ENCODE peak calls at places on chromosomes 6 and 20, in ten cellular contexts. I is heart left ventricle, V is body of pancreas, E is GM12878, Z is keratinocyte, K is esophagus muscularis mucosa, D is ovary, M is endothelial cell of umbilical vein, O is breast epithelium, P is mucosa of descending colon. J is an unnamed sample.

GRCh38 chr6:21588812-21589811 is 4.4 kb upstream of the SOX4 start:
- DNase-seq in I (peak; percentile 87), V (peak; percentile 90), E (no peak), Z (no peak), K (peak; percentile 95), D (peak; percentile 91), M (peak; percentile 91), O (peak; percentile 79), P (peak; percentile 96), J (peak; percentile 91)

GRCh38 chr20:10731190-10731955 is 57.6 kb upstream of the JAG1 start:
- DNase-seq in I (no peak), V (no peak), E (no peak), Z (peak; percentile 66), K (no peak), D (no peak), M (peak; percentile 25), O (no peak), P (no peak), J (no peak)

GRCh38 chr20:35055445-35056276 is 36.9 kb downstream of the TRPC4AP start:
- DNase-seq in I (no peak), V (no peak), E (no peak), Z (no peak), K (no peak), D (no peak), M (no peak), O (no peak), P (no peak), J (no peak)

GRCh38 chr20:54113553-54113952 is 43.2 kb upstream of the BCAS1 start:
- DNase-seq in I (no peak), V (no peak), E (no peak), Z (no peak), K (no peak), D (no peak), M (no peak), O (no peak), P (peak; percentile 87), J (peak; percentile 76)

GRCh38 chr6:113855500-113856010 is 1.6 kb upstream of the MARCKS start:
- DNase-seq in I (no peak), V (peak; percentile 28), E (no peak), Z (no peak), K (no peak), D (no peak), M (peak; percentile 84), O (no peak), P (peak; percentile 53), J (peak; percentile 28)

GRCh38 chr6:10662742-10663141 is 31.7 kb downstream of the C6orf52 start:
- DNase-seq in I (no peak), V (no peak), E (no peak), Z (no peak), K (no peak), D (no peak), M (no peak), O (no peak), P (no peak), J (no peak)

GRCh38 chr6:159640322-159640721 is 52.7 kb downstream of the SOD2 start:
- DNase-seq in I (no peak), V (peak; percentile 20), E (no peak), Z (no peak), K (no peak), D (no peak), M (no peak), O (no peak), P (no peak), J (no peak)

GRCh38 chr6:29153083-29153482 is 17.6 kb upstream of the OR2J2 start:
- DNase-seq in I (no peak), V (no peak), E (no peak), Z (no peak), K (no peak), D (no peak), M (no peak), O (no peak), P (no peak), J (no peak)

GRCh38 chr6:26324295-26324727 is 40.7 kb upstream of the BTN3A2 start:
- DNase-seq in I (no peak), V (no peak), E (no peak), Z (no peak), K (no peak), D (no peak), M (no peak), O (no peak), P (no peak), J (no peak)

GRCh38 chr6:26329763-26330511 is 35.1 kb upstream of the BTN3A2 start:
- DNase-seq in I (no peak), V (no peak), E (no peak), Z (no peak), K (no peak), D (no peak), M (peak; percentile 52), O (no peak), P (peak; percentile 43), J (peak; percentile 34)

GRCh38 chr6:26330835-26331808 is 33.9 kb upstream of the BTN3A2 start:
- DNase-seq in I (no peak), V (no peak), E (no peak), Z (no peak), K (no peak), D (no peak), M (peak; percentile 51), O (no peak), P (no peak), J (no peak)

GRCh38 chr6:26328265-26328844 is 36.6 kb upstream of the BTN3A2 start:
- DNase-seq in I (no peak), V (no peak), E (no peak), Z (no peak), K (no peak), D (no peak), M (no peak), O (no peak), P (no peak), J (no peak)

DNA sequence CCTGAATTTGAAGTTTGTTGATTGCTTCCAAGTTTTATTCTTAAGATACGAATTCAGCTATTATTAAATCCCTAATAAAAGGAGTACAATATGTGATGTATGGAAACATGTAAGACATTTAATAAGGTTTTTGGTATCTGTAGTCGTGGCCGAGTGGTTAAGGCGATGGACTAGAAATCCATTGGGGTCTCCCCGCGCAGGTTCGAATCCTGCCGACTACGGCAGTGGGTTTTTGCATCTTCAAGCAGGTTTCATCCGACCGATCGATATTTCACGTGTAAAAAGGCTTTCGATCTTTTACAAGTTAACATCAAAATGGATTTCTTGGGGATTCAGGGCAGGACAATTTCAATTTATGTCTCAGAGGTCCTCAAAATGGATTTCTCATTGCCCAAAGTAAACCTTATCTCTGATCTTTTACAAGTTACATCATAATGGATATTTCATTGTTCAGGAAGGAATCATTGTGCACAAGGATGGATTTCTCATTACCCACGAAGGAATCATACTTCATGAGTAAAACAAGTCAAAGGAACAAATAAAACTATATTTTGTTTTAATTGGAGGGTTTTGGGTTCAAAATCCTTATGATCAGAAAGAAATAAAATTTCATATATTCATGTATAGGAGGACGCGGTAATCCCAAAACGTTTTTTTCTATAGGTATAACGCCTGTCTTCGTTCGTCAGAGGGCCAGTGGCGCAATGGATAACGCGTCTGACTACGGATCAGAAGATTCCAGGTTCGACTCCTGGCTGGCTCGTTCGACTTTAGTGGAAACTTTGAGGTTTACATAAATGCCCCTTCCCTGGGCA is 37.3 kb upstream of the BTN3A2 start:
- DNase-seq in I (no peak), V (no peak), E (no peak), Z (no peak), K (no peak), D (no peak), M (peak; percentile 88), O (no peak), P (peak; percentile 57), J (peak; percentile 28)
- H3K4me3 ChIP-seq in I (no peak overlapping the region), V (no peak overlapping the region), E (peak overlapping the region; percentile 75), Z (peak overlapping the region; percentile 79), K (no peak overlapping the region), D (no peak overlapping the region), M (peak overlapping the region; percentile 92), O (no peak overlapping the region), P (no peak overlapping the region), J (no peak overlapping the region)

GRCh38 chr6:63813531-63813930 is 177.9 kb downstream of the PHF3 start:
- DNase-seq in I (no peak), V (no peak), E (no peak), Z (no peak), K (no peak), D (no peak), M (no peak), O (no peak), P (no peak), J (no peak)
- TF ChIP-seq CTCF in I (no peak), V (no peak), E (no peak), Z (no peak), K (no peak), D (no peak), M (no peak), O (no peak), P (no peak), J (no peak)

DNA sequence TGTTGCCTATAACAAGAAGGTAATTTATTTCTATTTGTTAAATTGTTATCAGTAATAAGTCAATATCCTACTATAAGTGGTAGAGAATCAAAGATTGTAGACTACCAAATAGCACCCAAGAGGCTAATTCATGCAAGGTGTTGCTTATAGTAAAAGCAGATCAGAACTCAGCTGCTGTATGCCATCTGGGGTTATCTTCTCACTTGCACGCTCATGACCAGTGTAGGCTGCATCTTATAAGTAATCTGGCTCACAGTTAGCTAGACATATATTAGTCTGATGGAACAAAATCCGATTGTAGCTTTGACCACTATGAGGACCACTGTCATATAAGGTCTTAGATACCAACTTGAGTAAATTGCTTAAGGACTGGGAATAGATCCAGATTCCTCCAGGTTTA is 17.1 kb downstream of the TOP1 start:
- DNase-seq in I (no peak), V (no peak), E (no peak), Z (no peak), K (no peak), D (no peak), M (no peak), O (no peak), P (no peak), J (no peak)
- H3K4me1 ChIP-seq in I (peaks cover 82% of the 10 kb centered on the region), V (peaks cover 66% of the 10 kb centered on the region), E (peaks cover 34% of the 10 kb centered on the region), Z (peaks cover 37% of the 10 kb centered on the region), K (peaks cover 90% of the 10 kb centered on the region), D (peaks cover 17% of the 10 kb centered on the region), M (peaks cover 15% of the 10 kb centered on the region), O (peaks cover 30% of the 10 kb centered on the region), P (peaks cover 38% of the 10 kb centered on the region), J (peaks cover 34% of the 10 kb centered on the region)

GRCh38 chr6:149990672-149991402 is 27.1 kb downstream of the ULBP1 start:
- DNase-seq in I (no peak), V (no peak), E (no peak), Z (no peak), K (no peak), D (no peak), M (no peak), O (no peak), P (no peak), J (no peak)

GRCh38 chr6:149988550-149989336 is 25.0 kb downstream of the ULBP1 start:
- DNase-seq in I (no peak), V (peak; percentile 64), E (no peak), Z (no peak), K (no peak), D (no peak), M (no peak), O (no peak), P (no peak), J (no peak)

GRCh38 chr6:149990109-149990671 is 26.4 kb downstream of the ULBP1 start:
- DNase-seq in I (no peak), V (no peak), E (no peak), Z (no peak), K (no peak), D (no peak), M (no peak), O (no peak), P (no peak), J (no peak)

GRCh38 chr6:149995235-149995750 is 30.0 kb downstream of the RAET1L start:
- DNase-seq in I (no peak), V (no peak), E (no peak), Z (no peak), K (peak; percentile 45), D (no peak), M (no peak), O (no peak), P (no peak), J (no peak)

GRCh38 chr6:149991838-149992237 is 28.1 kb downstream of the ULBP1 start:
- DNase-seq in I (no peak), V (no peak), E (no peak), Z (no peak), K (no peak), D (no peak), M (no peak), O (no peak), P (no peak), J (no peak)
- H3K4me3 ChIP-seq in I (no peak overlapping the region), V (no peak overlapping the region), E (no peak overlapping the region), Z (no peak overlapping the region), K (no peak overlapping the region), D (no peak overlapping the region), M (no peak overlapping the region), O (no peak overlapping the region), P (no peak overlapping the region), J (no peak overlapping the region)

J was measured in transverse colon.